ENCODE peak calls at places on chromosomes 12 and 14, in ten cellular contexts. N is cardiac muscle cell; D is naive thymus-derived CD4-positive, alpha-beta T cell; T is kidney; X is heart left ventricle; R is GM23338; V is neural progenitor cell; P is right atrium auricular region; H is PC-9; W is lower lobe of right lung. M is an unnamed sample. For H3K4me1, the result is how much of the 10 kb centered on the place peaks cover.

GRCh38 chr12:64104376-64104775 is 117.7 kb downstream of the KICS2 start:
- DNase-seq in V (no peak), P (no peak), X (no peak), T (no peak), N (peak), R (no peak), D (no peak), H (no peak), W (no peak), M (no peak)

GRCh38 chr12:52197371-52198231 is 5.8 kb upstream of the KRT80 start:
- DNase-seq in D (no peak), W (peak), H (peak), N (peak), X (no peak), P (peak), R (no peak), T (peak), V (no peak), M (peak)

GRCh38 chr12:111425655-111426054 is 19.9 kb downstream of the SH2B3 start:
- DNase-seq in T (no peak), D (no peak), W (no peak), X (no peak), R (no peak), N (no peak), H (peak), V (no peak), P (no peak), M (no peak)

GRCh38 chr12:89247541-89247942 is 104.8 kb downstream of the DUSP6 start:
- DNase-seq in H (no peak), P (no peak), D (no peak), X (no peak), R (peak), V (peak), N (no peak), T (no peak), W (no peak), M (no peak)

GRCh38 chr12:75137896-75138295 is 71.7 kb downstream of the KCNC2 start:
- DNase-seq in N (no peak), X (no peak), D (no peak), H (no peak), W (no peak), P (no peak), V (no peak), R (no peak), T (no peak), M (no peak)

GRCh38 chr14:104114421-104115130 is 23.8 kb upstream of the KIF26A start:
- DNase-seq in W (peak), D (no peak), P (no peak), T (peak), V (no peak), H (no peak), R (no peak), N (no peak), X (no peak), M (peak)

GRCh38 chr14:74491952-74492351 is 1.2 kb downstream of the NPC2 start:
- DNase-seq in R (peak), V (peak), P (no peak), X (no peak), T (no peak), W (no peak), D (no peak), H (peak), N (peak), M (no peak)

GRCh38 chr14:59339526-59339925 is 125.7 kb downstream of the GPR135 start:
- DNase-seq in V (peak), R (no peak), P (no peak), X (no peak), H (no peak), D (no peak), T (no peak), W (no peak), N (no peak), M (no peak)

GRCh38 chr12:46832084-46832704 is 6.4 kb upstream of the SLC38A4 start:
- DNase-seq in N (no peak), P (no peak), D (no peak), R (peak), X (no peak), H (no peak), W (no peak), T (no peak), V (peak), M (no peak)

GRCh38 chr14:54173782-54174181 is 217.2 kb upstream of the BMP4 start:
- DNase-seq in V (no peak), R (no peak), N (no peak), P (no peak), X (peak), T (no peak), D (no peak), H (peak), W (no peak), M (no peak)

GRCh38 chr12:53677612-53678133 is 1.8 kb upstream of the ATP5MC2 start:
- DNase-seq in V (peak), N (peak), R (no peak), T (no peak), P (no peak), W (no peak), D (no peak), H (no peak), X (no peak), M (no peak)

GRCh38 chr12:124679533-124680371 is 112.3 kb upstream of the NCOR2 start:
- DNase-seq in H (no peak), R (no peak), N (no peak), V (no peak), D (no peak), T (peak), P (no peak), W (no peak), X (peak), M (no peak)

DNA sequence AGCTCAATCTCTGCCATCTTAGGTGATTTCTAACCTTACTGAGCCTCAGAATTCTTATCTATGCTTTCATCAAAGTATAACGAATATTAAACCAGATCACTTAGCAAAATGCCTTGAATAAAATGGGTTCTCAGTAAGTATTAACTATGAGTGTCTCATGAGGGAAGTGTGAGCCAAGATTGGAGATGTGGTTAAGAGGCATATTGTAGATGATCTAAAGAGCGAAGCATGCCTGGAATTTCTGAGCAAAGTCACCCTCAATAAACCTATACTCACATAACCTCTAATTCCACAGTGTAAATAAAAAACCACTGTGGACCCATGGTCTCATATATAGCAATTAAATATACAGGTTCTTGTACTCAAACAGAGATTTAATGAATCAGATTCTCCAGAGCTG is 193.1 kb upstream of the FSCB start:
- DNase-seq in P (no peak), H (no peak), D (no peak), R (no peak), V (no peak), X (no peak), T (no peak), W (no peak), N (peak), M (no peak)
- H3K27ac ChIP-seq in P (no peak), H (no peak), D (no peak), R (no peak), V (no peak), X (no peak), T (no peak), W (no peak), N (no peak), M (no peak)

GRCh38 chr12:5166976-5167375 is 123.3 kb downstream of the KCNA5 start:
- DNase-seq in N (peak), R (no peak), H (no peak), D (no peak), T (no peak), W (no peak), V (no peak), P (no peak), X (no peak), M (no peak)
- H3K4me1 ChIP-seq in N (under half), R (under half), H (under half), D (under half), T (under half), W (under half), V (under half), P (under half), X (under half), M (under half)

DNA sequence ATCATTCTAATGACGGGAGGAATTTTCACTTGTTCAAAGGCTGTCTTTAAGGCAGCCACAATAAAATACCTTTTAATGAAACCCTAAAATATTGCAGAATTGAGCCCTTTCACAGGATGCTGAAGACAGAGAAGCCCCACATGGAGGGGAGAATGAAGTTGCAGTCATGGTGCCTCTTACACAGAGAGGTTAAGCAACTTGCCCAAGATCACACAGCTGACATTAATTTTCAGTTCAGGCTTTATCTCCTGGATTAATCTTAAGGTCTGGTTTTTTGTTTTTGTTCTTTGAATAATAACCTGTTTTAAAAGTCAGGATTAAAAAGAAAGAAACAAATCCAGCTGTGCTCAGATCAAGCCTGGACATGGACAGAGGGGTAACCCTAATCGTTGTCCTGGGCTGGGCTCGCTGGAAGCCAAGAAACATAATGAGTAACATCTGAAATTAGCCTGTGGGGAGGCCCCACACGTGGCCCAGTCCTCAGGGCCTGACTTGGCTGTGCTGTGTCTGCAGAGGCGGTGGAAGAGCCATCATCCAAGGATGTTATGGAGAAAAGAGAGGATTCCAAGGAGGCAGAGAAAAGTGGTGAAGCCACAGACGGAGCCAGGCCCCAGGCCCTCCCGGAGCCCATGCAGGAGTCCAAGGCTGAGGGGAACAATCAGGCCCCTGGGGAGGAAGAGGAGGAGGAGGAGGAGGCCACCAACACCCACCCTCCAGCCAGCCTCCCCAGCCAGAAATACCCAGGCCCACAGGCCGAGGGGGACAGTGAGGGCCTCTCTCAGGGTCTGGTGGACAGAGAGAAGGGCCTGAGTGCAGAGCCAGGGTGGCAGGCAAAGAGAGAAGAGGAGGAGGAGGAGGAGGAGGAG is 8.0 kb downstream of the CHGA start:
- DNase-seq in V (no peak), N (no peak), X (no peak), W (no peak), P (no peak), D (no peak), H (no peak), T (no peak), R (no peak), M (no peak)
- H3K27ac ChIP-seq in V (no peak), N (no peak), X (no peak), W (no peak), P (no peak), D (no peak), H (no peak), T (no peak), R (no peak), M (no peak)

GRCh38 chr14:61503167-61503801 is 181.9 kb downstream of the PRKCH start:
- DNase-seq in W (no peak), V (no peak), D (peak), P (no peak), H (no peak), R (no peak), N (peak), X (no peak), T (no peak), M (no peak)

GRCh38 chr14:61504841-61505340 is 183.5 kb downstream of the PRKCH start:
- DNase-seq in V (no peak), R (no peak), H (no peak), T (no peak), W (no peak), D (no peak), X (no peak), P (no peak), N (no peak), M (no peak)

GRCh38 chr14:61501714-61502458 is 180.5 kb downstream of the PRKCH start:
- DNase-seq in W (no peak), T (no peak), R (no peak), V (no peak), H (no peak), X (no peak), D (no peak), N (no peak), P (no peak), M (no peak)

GRCh38 chr14:61500046-61500445 is 178.7 kb downstream of the PRKCH start:
- DNase-seq in H (no peak), X (no peak), R (no peak), V (no peak), P (no peak), N (no peak), T (no peak), D (no peak), W (no peak), M (no peak)

GRCh38 chr14:61502459-61503093 is 181.2 kb downstream of the PRKCH start:
- DNase-seq in T (no peak), W (no peak), V (no peak), P (no peak), H (no peak), N (peak), X (no peak), R (peak), D (no peak), M (no peak)
- H3K4me1 ChIP-seq in T (under half), W (under half), V (under half), P (under half), H (under half), N (under half), X (under half), R (half or more), D (half or more), M (under half)

M was measured in ascending aorta.